ENCODE peak calls at places on chromosomes 6 and 20, in eight cellular contexts. U is GM12878, A is left ventricle myocardium inferior, C is cardiac muscle cell, Z is psoas muscle, M is esophagus squamous epithelium, R is body of pancreas, S is fibroblast of lung. J is an unnamed sample. For H3K4me1, the result is how much of the 10 kb centered on the place peaks cover.

GRCh38 chr6:125749112-125749863 is at the start of gene HEY2:
- DNase-seq in U (peak), Z (peak), S (peak), M (peak), R (peak), C (peak), A (peak), J (peak)

GRCh38 chr6:138965291-138965874 is 22.7 kb downstream of the REPS1 start:
- DNase-seq in S (no peak), M (no peak), Z (no peak), A (no peak), U (no peak), R (no peak), C (no peak), J (no peak)

GRCh38 chr20:38982291-38982690 is 20.1 kb downstream of the DHX35 start:
- DNase-seq in M (no peak), S (no peak), R (no peak), Z (no peak), U (no peak), C (no peak), A (no peak), J (no peak)

GRCh38 chr20:19056909-19057308 is 155.5 kb upstream of the SLC24A3 start:
- DNase-seq in A (no peak), S (no peak), Z (no peak), M (no peak), R (no peak), U (no peak), C (no peak), J (no peak)

GRCh38 chr20:157154-157553 is at the start of gene DEFB127:
- DNase-seq in U (no peak), A (no peak), Z (no peak), S (no peak), M (no peak), R (no peak), C (no peak), J (no peak)

GRCh38 chr20:47143658-47144057 is 212.8 kb downstream of the ZMYND8 start:
- DNase-seq in M (no peak), S (no peak), U (no peak), Z (no peak), R (no peak), C (no peak), A (no peak), J (no peak)

GRCh38 chr6:31400467-31401289 is 2.7 kb upstream of the MICA start:
- DNase-seq in S (peak), M (no peak), U (no peak), R (peak), A (peak), Z (peak), C (peak), J (peak)

GRCh38 chr20:37947943-37948342 is 45.0 kb downstream of the VSTM2L start:
- DNase-seq in A (no peak), U (no peak), Z (no peak), C (no peak), S (no peak), R (no peak), M (no peak), J (no peak)

GRCh38 chr6:18551228-18551627 is 164.1 kb downstream of the RNF144B start:
- DNase-seq in S (peak), U (no peak), C (peak), M (no peak), Z (no peak), R (no peak), A (no peak), J (no peak)

GRCh38 chr20:50387996-50388332 is 122.2 kb upstream of the PTPN1 start:
- DNase-seq in C (peak), M (no peak), U (no peak), Z (no peak), R (no peak), A (no peak), S (no peak), J (no peak)

GRCh38 chr20:50388733-50389436 is 121.3 kb upstream of the PTPN1 start:
- DNase-seq in A (no peak), C (no peak), U (no peak), M (no peak), Z (no peak), S (no peak), R (no peak), J (no peak)

GRCh38 chr20:50386641-50386960 is 123.6 kb upstream of the PTPN1 start:
- DNase-seq in U (no peak), S (no peak), A (no peak), C (no peak), Z (no peak), R (no peak), M (no peak), J (no peak)

GRCh38 chr20:50387218-50387995 is 122.8 kb upstream of the PTPN1 start:
- DNase-seq in Z (no peak), C (no peak), M (no peak), R (no peak), U (no peak), S (no peak), A (no peak), J (no peak)

GRCh38 chr20:50385733-50386640 is 124.2 kb upstream of the PTPN1 start:
- DNase-seq in C (no peak), A (no peak), Z (no peak), S (peak), U (no peak), R (no peak), M (no peak), J (peak)
- H3K4me1 ChIP-seq in C (under half), A (under half), Z (under half), S (under half), U (under half), R (half or more), M (under half), J (under half)

GRCh38 chr20:31721408-31722332 is 998 bp downstream of the BCL2L1 start:
- DNase-seq in M (no peak), S (no peak), Z (peak), U (no peak), A (peak), C (no peak), R (peak), J (peak)

GRCh38 chr20:31718952-31719643 is 3.6 kb downstream of the BCL2L1 start:
- DNase-seq in U (no peak), M (no peak), R (peak), S (no peak), Z (no peak), C (no peak), A (no peak), J (no peak)

GRCh38 chr20:31720486-31721407 is 1.9 kb downstream of the BCL2L1 start:
- DNase-seq in R (peak), S (no peak), C (no peak), U (no peak), A (no peak), M (no peak), Z (no peak), J (peak)

GRCh38 chr20:31717478-31717946 is 5.2 kb downstream of the BCL2L1 start:
- DNase-seq in M (no peak), U (peak), Z (no peak), R (no peak), A (no peak), C (no peak), S (no peak), J (no peak)

GRCh38 chr20:31719644-31720485 is 2.8 kb downstream of the BCL2L1 start:
- DNase-seq in S (no peak), C (no peak), U (no peak), M (no peak), A (no peak), Z (no peak), R (peak), J (no peak)
- H3K27ac ChIP-seq in S (peak), C (no peak), U (peak), M (peak), A (peak), Z (peak), R (peak), J (peak)

GRCh38 chr6:1764584-1764983 is 154.9 kb downstream of the FOXC1 start:
- DNase-seq in S (no peak), M (no peak), C (peak), A (no peak), R (no peak), U (no peak), Z (no peak), J (no peak)

GRCh38 chr6:1766663-1767062 is 156.9 kb downstream of the FOXC1 start:
- DNase-seq in Z (no peak), A (peak), U (no peak), M (no peak), S (peak), C (peak), R (peak), J (no peak)

GRCh38 chr6:1765160-1765900 is 155.6 kb downstream of the FOXC1 start:
- DNase-seq in Z (no peak), S (no peak), C (no peak), A (no peak), M (no peak), R (no peak), U (no peak), J (no peak)

GRCh38 chr6:1770435-1770843 is 160.7 kb downstream of the FOXC1 start:
- DNase-seq in C (no peak), Z (no peak), U (peak), S (no peak), R (no peak), A (no peak), M (no peak), J (no peak)

GRCh38 chr6:1767481-1768246 is 157.9 kb downstream of the FOXC1 start:
- DNase-seq in R (peak), A (peak), M (no peak), S (peak), C (peak), U (no peak), Z (peak), J (no peak)
- H3K4me3 ChIP-seq in R (no peak), A (no peak), M (no peak), S (no peak), C (no peak), U (no peak), Z (no peak), J (no peak)

DNA sequence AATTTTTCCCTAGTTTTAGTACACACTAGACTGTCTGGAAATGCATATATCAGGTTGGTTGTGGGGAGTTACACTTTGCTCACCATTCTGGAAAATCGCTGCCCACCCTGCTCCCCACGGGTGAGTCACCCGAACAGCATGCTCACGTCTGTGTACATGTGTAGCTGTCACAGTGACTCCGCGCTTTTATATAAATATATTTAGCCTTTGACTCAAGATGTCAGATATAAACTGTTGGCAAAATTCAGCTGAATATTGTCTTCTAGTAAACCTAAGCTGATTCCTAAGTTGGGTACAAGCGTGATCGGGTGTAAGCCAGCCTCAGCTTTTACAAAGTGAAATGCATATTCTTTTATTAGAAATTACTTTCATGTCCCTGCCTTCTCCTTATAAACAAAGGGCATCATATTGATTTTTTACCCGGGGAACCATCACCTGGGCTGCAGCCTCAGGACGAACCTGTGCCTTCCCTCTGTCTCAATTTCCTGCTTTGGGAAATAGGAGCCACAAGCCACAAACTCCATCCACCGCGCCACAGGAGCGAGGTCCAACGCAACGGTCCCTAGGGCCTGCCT is 4.3 kb downstream of the SDCBP2 start:
- DNase-seq in C (peak), S (peak), A (no peak), M (no peak), U (no peak), R (no peak), Z (no peak), J (peak)
- H3K4me1 ChIP-seq in C (under half), S (under half), A (half or more), M (under half), U (under half), R (under half), Z (half or more), J (under half)

GRCh38 chr20:4246428-4246827 is 231.1 kb upstream of the RNF24 start:
- DNase-seq in Z (no peak), U (no peak), M (no peak), C (no peak), S (no peak), R (no peak), A (no peak), J (no peak)
- H3K27ac ChIP-seq in Z (no peak), U (no peak), M (peak), C (no peak), S (peak), R (no peak), A (no peak), J (no peak)

GRCh38 chr6:155418017-155418749 is 37.5 kb downstream of the NOX3 start:
- DNase-seq in R (no peak), C (peak), U (peak), A (no peak), S (peak), Z (peak), M (no peak), J (peak)
- H3K4me3 ChIP-seq in R (no peak), C (no peak), U (peak), A (peak), S (peak), Z (peak), M (peak), J (peak)

DNA sequence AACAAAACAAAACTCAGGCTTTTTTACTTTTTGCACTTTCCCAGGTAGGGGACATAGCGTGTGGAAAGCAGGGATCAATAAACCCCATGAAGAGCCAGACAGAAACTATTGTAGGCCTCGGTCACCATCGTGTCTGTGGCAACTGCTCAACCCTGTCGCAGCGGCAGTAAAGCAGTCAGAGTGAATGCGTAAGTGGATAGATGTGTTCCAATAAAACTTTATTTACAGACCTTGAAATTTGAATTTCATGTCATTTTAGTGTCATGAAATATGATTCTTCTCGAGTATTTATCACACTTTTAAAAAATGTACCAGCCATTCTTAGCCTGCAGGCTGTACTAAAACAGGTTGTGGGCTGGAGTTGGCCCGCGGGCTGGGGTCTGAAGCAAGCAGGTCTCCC is 14.5 kb downstream of the BMP7 start:
- DNase-seq in R (no peak), M (no peak), C (no peak), Z (no peak), S (no peak), U (no peak), A (no peak), J (no peak)
- H3K4me1 ChIP-seq in R (under half), M (under half), C (under half), Z (under half), S (under half), U (under half), A (under half), J (under half)

GRCh38 chr6:148951662-148952061 is 204.8 kb downstream of the UST start:
- DNase-seq in A (no peak), Z (no peak), R (no peak), C (no peak), S (no peak), M (no peak), U (no peak), J (no peak)

GRCh38 chr6:148954934-148955915 is 208.4 kb downstream of the UST start:
- DNase-seq in A (no peak), U (no peak), R (no peak), Z (no peak), S (peak), C (peak), M (no peak), J (no peak)

GRCh38 chr6:148954461-148954860 is 207.6 kb downstream of the UST start:
- DNase-seq in M (no peak), A (no peak), R (no peak), S (no peak), Z (no peak), C (no peak), U (no peak), J (no peak)

GRCh38 chr6:148947621-148948444 is 201.0 kb downstream of the UST start:
- DNase-seq in U (peak), Z (peak), R (peak), C (peak), S (peak), A (peak), M (no peak), J (peak)

GRCh38 chr6:148952147-148953041 is 205.6 kb downstream of the UST start:
- DNase-seq in M (no peak), Z (no peak), R (no peak), A (no peak), U (no peak), S (peak), C (peak), J (no peak)
- H3K27ac ChIP-seq in M (peak), Z (no peak), R (no peak), A (no peak), U (no peak), S (no peak), C (no peak), J (no peak)

DNA sequence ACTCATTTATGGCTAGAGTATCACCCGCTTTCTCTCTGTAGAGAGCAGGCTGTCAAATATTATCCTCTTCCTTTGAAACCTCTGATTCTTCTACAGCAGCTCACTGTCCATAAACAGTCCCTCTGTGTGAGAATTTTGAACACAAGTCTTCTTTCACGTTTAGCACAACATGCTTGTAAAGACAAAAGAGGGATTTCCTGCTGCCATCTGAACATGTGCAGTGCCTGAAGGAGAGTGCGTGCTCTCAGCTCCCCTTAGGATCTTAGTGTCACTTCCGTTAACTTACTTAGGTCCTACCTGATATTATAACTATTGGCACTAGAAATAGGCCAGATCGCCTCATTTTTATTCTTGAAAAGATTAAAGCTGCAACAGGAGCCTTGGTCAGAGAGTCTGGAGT is 50.9 kb downstream of the FNDC1 start:
- DNase-seq in A (no peak), Z (no peak), M (no peak), R (no peak), S (no peak), U (no peak), C (no peak), J (no peak)
- H3K4me3 ChIP-seq in A (no peak), Z (no peak), M (no peak), R (no peak), S (no peak), U (no peak), C (no peak), J (no peak)

GRCh38 chr20:45412653-45413052 is 3.3 kb upstream of the PIGT start:
- DNase-seq in S (no peak), R (no peak), C (no peak), M (no peak), U (no peak), A (no peak), Z (no peak), J (no peak)
- H3K4me1 ChIP-seq in S (under half), R (under half), C (under half), M (under half), U (under half), A (half or more), Z (under half), J (under half)